ENCODE peak calls at places on chromosomes 6 and 20, in four cellular contexts. Q is A549, P is K562, C is IMR-90. N is an unnamed sample.

GRCh38 chr20:19922716-19923115 is 94.4 kb upstream of the NAA20 start:
- DNase-seq in Q (no peak), P (no peak), C (no peak), N (no peak)

GRCh38 chr6:34919651-34920050 is 30.6 kb downstream of the ANKS1A start:
- DNase-seq in Q (no peak), P (no peak), C (peak), N (no peak)

GRCh38 chr6:139054001-139054400 is 25.5 kb downstream of the ABRACL start:
- DNase-seq in Q (no peak), P (no peak), C (no peak), N (no peak)

GRCh38 chr20:32467506-32468312 is 109.6 kb downstream of the ASXL1 start:
- DNase-seq in Q (no peak), P (no peak), C (no peak), N (no peak)

GRCh38 chr20:44288252-44288651 is 22.8 kb downstream of the FITM2 start:
- DNase-seq in Q (no peak), P (no peak), C (no peak), N (no peak)

GRCh38 chr6:158143700-158144099 is 24.4 kb downstream of the SERAC1 start:
- DNase-seq in Q (peak), P (peak), C (peak), N (no peak)

GRCh38 chr20:41408131-41408789 is 41.6 kb upstream of the EMILIN3 start:
- DNase-seq in Q (no peak), P (no peak), C (no peak), N (peak)

GRCh38 chr6:157287247-157287850 is 36.0 kb downstream of the TMEM242 start:
- DNase-seq in Q (no peak), P (no peak), C (no peak), N (no peak)

GRCh38 chr6:155493026-155493693 is 37.5 kb upstream of the NOX3 start:
- DNase-seq in Q (no peak), P (no peak), C (no peak), N (no peak)

GRCh38 chr6:109467696-109468095 is 12.1 kb upstream of the MICAL1 start:
- DNase-seq in Q (no peak), P (no peak), C (peak), N (no peak)

GRCh38 chr6:50062051-50062450 is 12.3 kb upstream of the DEFB112 start:
- DNase-seq in Q (no peak), P (peak), C (peak), N (no peak)

GRCh38 chr6:119671105-119671504 is 321.5 kb upstream of the MAN1A1 start:
- DNase-seq in Q (no peak), P (no peak), C (no peak), N (no peak)

GRCh38 chr6:119676230-119676629 is 326.7 kb upstream of the MAN1A1 start:
- DNase-seq in Q (no peak), P (no peak), C (no peak), N (no peak)

GRCh38 chr6:119678961-119679360 is 329.4 kb upstream of the MAN1A1 start:
- DNase-seq in Q (no peak), P (no peak), C (no peak), N (no peak)

GRCh38 chr6:119672725-119673124 is 323.2 kb upstream of the MAN1A1 start:
- DNase-seq in Q (no peak), P (no peak), C (no peak), N (no peak)

GRCh38 chr6:119676971-119677370 is 327.4 kb upstream of the MAN1A1 start:
- DNase-seq in Q (no peak), P (no peak), C (peak), N (no peak)
- TF ChIP-seq ELK1 in Q (no peak), P (no peak), C (no peak), N (no peak)

GRCh38 chr20:63178889-63179751 is 36.8 kb downstream of the YTHDF1 start:
- DNase-seq in Q (no peak), P (peak), C (peak), N (no peak)
- H3K27ac ChIP-seq in Q (peak), P (no peak), C (no peak), N (no peak)

GRCh38 chr20:35146299-35146921 is 726 bp downstream of the EDEM2 start:
- DNase-seq in Q (peak), P (peak), C (no peak), N (no peak)

GRCh38 chr20:35145141-35145564 is 2.0 kb downstream of the EDEM2 start:
- DNase-seq in Q (peak), P (peak), C (peak), N (peak)

GRCh38 chr20:35146922-35147574 is at the start of gene EDEM2:
- DNase-seq in Q (peak), P (peak), C (peak), N (peak)

DNA sequence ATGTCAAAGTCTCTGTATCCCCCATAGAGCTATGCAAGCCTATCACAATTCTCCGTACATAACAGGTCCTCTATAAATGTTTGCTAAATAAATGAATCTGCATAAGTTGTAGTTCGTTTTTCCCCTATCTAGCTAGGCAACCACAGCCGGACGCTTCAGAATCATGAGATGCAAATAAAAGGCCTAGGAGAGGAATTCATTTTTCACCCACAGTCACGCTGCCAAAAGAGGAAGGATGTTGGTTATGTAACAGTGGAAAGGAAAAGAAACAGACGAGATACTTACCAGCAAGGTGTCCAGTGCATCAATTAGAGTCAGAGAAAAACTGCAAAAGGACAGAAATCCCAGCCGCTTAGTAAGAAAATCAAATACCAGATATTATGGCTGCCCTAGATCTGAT is 2.4 kb downstream of the EDEM2 start:
- DNase-seq in Q (no peak), P (no peak), C (no peak), N (peak)
- TF ChIP-seq ELK1 in Q (no peak), P (no peak), C (no peak), N (no peak)

GRCh38 chr20:6767166-6767535 is 335 bp upstream of the BMP2 start:
- DNase-seq in Q (no peak), P (no peak), C (no peak), N (no peak)

GRCh38 chr20:6767536-6768227 is at the start of gene BMP2:
- DNase-seq in Q (peak), P (peak), C (peak), N (no peak)

GRCh38 chr20:6765469-6766058 is 1.9 kb upstream of the BMP2 start:
- DNase-seq in Q (peak), P (peak), C (peak), N (no peak)

GRCh38 chr20:6764619-6765018 is 2.9 kb upstream of the BMP2 start:
- DNase-seq in Q (no peak), P (no peak), C (no peak), N (no peak)

DNA sequence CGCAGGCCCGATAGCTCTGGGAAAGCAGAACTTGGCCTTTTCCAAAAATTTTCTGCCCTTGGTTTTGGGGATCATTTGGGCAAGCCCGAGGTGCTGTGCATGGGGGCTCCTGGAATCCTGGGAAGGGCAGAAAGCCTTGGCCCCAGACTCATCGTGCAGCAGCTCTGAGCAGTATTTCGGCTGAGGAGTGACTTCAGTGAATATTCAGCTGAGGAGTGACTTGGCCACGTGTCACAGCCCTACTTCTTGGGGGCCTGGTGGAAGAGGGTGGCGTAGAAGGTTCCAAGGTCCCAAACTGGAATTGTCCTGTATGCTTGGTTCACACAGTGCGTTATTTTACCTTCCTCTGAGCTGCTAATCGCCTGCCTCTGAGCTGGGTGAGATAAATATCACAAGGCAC is 1.1 kb upstream of the BMP2 start:
- DNase-seq in Q (no peak), P (no peak), C (no peak), N (no peak)
- H3K27ac ChIP-seq in Q (no peak), P (no peak), C (no peak), N (no peak)

GRCh38 chr6:137704802-137705165 is 162.3 kb upstream of the TNFAIP3 start:
- DNase-seq in Q (no peak), P (no peak), C (no peak), N (no peak)

GRCh38 chr6:137702791-137703424 is 164.2 kb upstream of the TNFAIP3 start:
- DNase-seq in Q (no peak), P (no peak), C (no peak), N (no peak)

GRCh38 chr6:137700751-137701477 is 166.1 kb upstream of the TNFAIP3 start:
- DNase-seq in Q (no peak), P (no peak), C (no peak), N (no peak)

GRCh38 chr6:137699036-137699683 is 167.9 kb upstream of the TNFAIP3 start:
- DNase-seq in Q (no peak), P (no peak), C (peak), N (no peak)

DNA sequence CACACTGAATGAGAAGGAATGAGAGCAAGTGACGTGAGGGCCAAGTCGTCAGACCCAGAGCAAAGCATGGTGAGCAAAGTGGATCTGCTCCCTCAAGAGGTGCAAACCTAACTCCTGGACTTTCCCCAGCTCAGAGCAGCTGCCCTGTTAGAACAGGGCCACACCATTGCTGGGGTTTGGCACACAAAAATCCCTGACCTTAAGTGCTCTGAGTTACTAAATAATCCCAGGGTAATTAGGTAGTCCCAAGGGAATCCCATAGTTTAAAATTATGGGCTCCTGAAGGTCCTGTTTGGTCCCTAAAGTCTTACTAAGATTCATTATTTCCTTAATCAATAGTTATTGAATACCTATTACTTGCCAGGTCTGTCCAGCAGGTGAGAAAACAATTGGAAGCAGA is 165.1 kb upstream of the TNFAIP3 start:
- DNase-seq in Q (no peak), P (no peak), C (no peak), N (no peak)
- TF ChIP-seq ELK1 in Q (no peak), P (no peak), C (no peak), N (no peak)

GRCh38 chr6:56483929-56484328 is 158.8 kb downstream of the DST start:
- DNase-seq in Q (no peak), P (no peak), C (peak), N (no peak)
- H3K27ac ChIP-seq in Q (no peak), P (no peak), C (no peak), N (no peak)

N was measured in GM12878.